ENCODE peak calls at places on chromosome 10, in six cellular contexts. P is neural crest cell; E is stimulated activated CD8-positive, alpha-beta memory T cell treated with anti-CD3 and anti-CD28 coated beads, Interleukin-2, amount 100 ng/mL, for 1 hour; B is stimulated activated CD4-positive, alpha-beta T cell treated with anti-CD3 and anti-CD28 coated beads, TNF-alpha, amount 100 ng/mL, for 1 hour; I is activated naive CD8-positive, alpha-beta T cell treated with anti-CD3 and anti-CD28 coated beads, Interleukin-2, amount 50 U/mL, for 24 hours; Q is activated T-helper 2 cell treated with anti-CD3 and anti-CD28 coated beads, Interferon-gamma antibody, Interleukin-2, Interleukin-4, amounts not matched to agents 10 μg/mL and 5 μg/mL and 100 μg/mL, durations not matched to agents 14 hours and 24 hours and 36 hours. H is an unnamed sample.

GRCh38 chr10:70887804-70888800 is at the start of gene PCBD1:
- DNase-seq in B (peak; percentile 15), E (peak; percentile 40), P (peak; percentile 59), Q (peak; percentile 71), I (peak; percentile 70), H (peak; percentile 36)

GRCh38 chr10:112002191-112002590 is 181.4 kb downstream of the GPAM start:
- DNase-seq in Q (no peak), B (no peak), I (no peak), P (no peak), E (no peak), H (no peak)

GRCh38 chr10:96978621-96979154 is 146.6 kb downstream of the LCOR start:
- DNase-seq in P (no peak), E (no peak), Q (no peak), I (no peak), B (no peak), H (no peak)

GRCh38 chr10:49110684-49111319 is 4.5 kb downstream of the VSTM4 start:
- DNase-seq in I (no peak), E (no peak), P (no peak), Q (no peak), B (no peak), H (no peak)

GRCh38 chr10:1149793-1150637 is 93.8 kb downstream of the WDR37 start:
- DNase-seq in E (peak; percentile 9), I (peak; percentile 23), Q (no peak), B (no peak), P (no peak), H (peak; percentile 3)

GRCh38 chr10:111936143-111936542 is 247.4 kb downstream of the GPAM start:
- DNase-seq in P (no peak), I (no peak), E (no peak), B (no peak), Q (no peak), H (no peak)

GRCh38 chr10:130935051-130935450 is 376.5 kb downstream of the TCERG1L start:
- DNase-seq in Q (no peak), E (no peak), B (no peak), I (no peak), P (no peak), H (no peak)

GRCh38 chr10:66717221-66717981 is 208.4 kb upstream of the LRRTM3 start:
- DNase-seq in B (no peak), E (no peak), Q (no peak), I (no peak), P (no peak), H (no peak)

GRCh38 chr10:10911471-10911921 is 106.2 kb upstream of the CELF2 start:
- DNase-seq in Q (no peak), E (no peak), B (no peak), I (no peak), P (peak; percentile 5), H (peak; percentile 94)

GRCh38 chr10:76717141-76717540 is 920.5 kb downstream of the KCNMA1 start:
- DNase-seq in B (no peak), P (no peak), Q (no peak), I (no peak), E (no peak), H (peak; percentile 71)

GRCh38 chr10:103926722-103927319 is 8.8 kb upstream of the STN1 start:
- DNase-seq in E (no peak), B (no peak), I (no peak), Q (no peak), P (no peak), H (no peak)

GRCh38 chr10:129785536-129785981 is 178.5 kb downstream of the EBF3 start:
- DNase-seq in I (no peak), B (no peak), E (no peak), Q (no peak), P (no peak), H (no peak)

GRCh38 chr10:28939352-28940157 is 262.2 kb downstream of the BAMBI start:
- DNase-seq in P (peak; percentile 71), I (no peak), B (no peak), E (no peak), Q (no peak), H (peak; percentile 66)

GRCh38 chr10:132065491-132066105 is at the start of gene JAKMIP3:
- DNase-seq in Q (no peak), E (no peak), B (no peak), P (no peak), I (no peak), H (peak; percentile 96)

GRCh38 chr10:106959521-106959920 is 205.0 kb downstream of the SORCS1 start:
- DNase-seq in B (no peak), P (no peak), E (no peak), Q (no peak), I (no peak), H (no peak)

GRCh38 chr10:3265081-3265480 is 92.5 kb upstream of the PITRM1 start:
- DNase-seq in I (no peak), P (no peak), Q (no peak), E (no peak), B (no peak), H (peak; percentile 16)

GRCh38 chr10:52469970-52470705 is 156.1 kb downstream of the DKK1 start:
- DNase-seq in E (no peak), I (no peak), B (no peak), Q (no peak), P (no peak), H (no peak)

GRCh38 chr10:18984531-18984930 is 64.1 kb upstream of the MALRD1 start:
- DNase-seq in B (no peak), I (no peak), Q (no peak), P (no peak), E (no peak), H (peak; percentile 27)

GRCh38 chr10:101308051-101308450 is 45.9 kb upstream of the BTRC start:
- DNase-seq in P (no peak), B (no peak), Q (no peak), I (no peak), E (no peak), H (no peak)

GRCh38 chr10:126104767-126105166 is 208.4 kb downstream of the FANK1 start:
- DNase-seq in P (no peak), Q (no peak), E (no peak), B (no peak), I (no peak), H (no peak)

GRCh38 chr10:84026821-84027257 is 112.5 kb upstream of the GHITM start:
- DNase-seq in E (no peak), P (peak; percentile 38), B (no peak), I (peak; percentile 6), Q (no peak), H (peak; percentile 1)

GRCh38 chr10:78214931-78215330 is 181.3 kb downstream of the RPS24 start:
- DNase-seq in E (no peak), Q (no peak), B (no peak), I (no peak), P (no peak), H (no peak)

GRCh38 chr10:15035385-15036301 is 8.1 kb upstream of the OLAH start:
- DNase-seq in E (no peak), B (no peak), P (no peak), Q (no peak), I (peak; percentile 3), H (peak; percentile 89)

GRCh38 chr10:49646256-49646870 is 32.5 kb downstream of the CHAT start:
- DNase-seq in I (no peak), P (no peak), Q (no peak), B (no peak), E (no peak), H (no peak)

GRCh38 chr10:100041620-100042019 is 31.9 kb upstream of the DNMBP start:
- DNase-seq in B (no peak), I (no peak), P (no peak), E (no peak), Q (no peak), H (no peak)

GRCh38 chr10:19592276-19592675 is 224.0 kb upstream of the PLXDC2 start:
- DNase-seq in E (no peak), B (no peak), P (no peak), I (no peak), Q (no peak), H (peak; percentile 33)

GRCh38 chr10:103701380-103702222 is 153.8 kb downstream of the SH3PXD2A start:
- DNase-seq in Q (no peak), P (no peak), B (no peak), I (no peak), E (no peak), H (no peak)

GRCh38 chr10:29955308-29955935 is 104.0 kb downstream of the JCAD start:
- DNase-seq in I (no peak), B (no peak), Q (no peak), P (no peak), E (no peak), H (peak; percentile 51)

GRCh38 chr10:75048669-75049098 is 62.8 kb upstream of the SAMD8 start:
- DNase-seq in P (no peak), E (no peak), B (no peak), Q (no peak), I (no peak), H (peak; percentile 15)

GRCh38 chr10:94459385-94459784 is 57.0 kb downstream of the TBC1D12 start:
- DNase-seq in B (no peak), P (no peak), I (no peak), E (no peak), Q (no peak), H (no peak)

GRCh38 chr10:36675458-36675880 is 449.9 kb upstream of the ANKRD30A start:
- DNase-seq in I (no peak), E (no peak), Q (no peak), P (no peak), B (no peak), H (peak; percentile 90)

GRCh38 chr10:113027574-113028392 is 77.7 kb downstream of the TCF7L2 start:
- DNase-seq in P (peak; percentile 43), I (no peak), B (no peak), E (no peak), Q (no peak), H (no peak)

GRCh38 chr10:104326991-104327610 is 11.2 kb downstream of the ITPRIP start:
- DNase-seq in P (no peak), B (no peak), I (no peak), E (no peak), Q (no peak), H (no peak)

GRCh38 chr10:18473424-18474110 is 177.8 kb downstream of the NSUN6 start:
- DNase-seq in I (no peak), E (no peak), P (no peak), Q (no peak), B (no peak), H (peak; percentile 89)

GRCh38 chr10:6072215-6072941 is 10.2 kb upstream of the IL2RA start:
- DNase-seq in P (no peak), Q (no peak), B (no peak), E (no peak), I (no peak), H (no peak)

GRCh38 chr10:5046410-5046809 is 42.8 kb upstream of the AKR1C2 start:
- DNase-seq in P (no peak), I (no peak), Q (no peak), B (no peak), E (no peak), H (no peak)

H was measured in IMR-90.